ENCODE peak calls at places on chromosomes 3 and 15, in ten cellular contexts. G is AG04450, U is brain microvascular endothelial cell, C is astrocyte, N is A549, E is adrenal gland, Y is body of pancreas, O is heart right ventricle, P is psoas muscle, A is transverse colon. R is an unnamed sample.
A peak's percentile ranks its signal among the peaks of the same experiment; 100 is the strongest.

GRCh38 chr3:194404365-194405140 is 5.5 kb upstream of the GP5 start:
- DNase-seq in G (no peak), O (peak; percentile 48), P (no peak), U (peak; percentile 53), E (peak; percentile 55), C (peak; percentile 9), A (peak; percentile 38), Y (peak; percentile 43), N (no peak), R (peak; percentile 63)

GRCh38 chr15:95259513-95259912 is 1028.2 kb downstream of the MCTP2 start:
- DNase-seq in U (peak; percentile 78), C (peak; percentile 46), P (peak; percentile 31), N (peak; percentile 43), Y (peak; percentile 62), O (peak; percentile 77), E (peak; percentile 71), G (peak; percentile 62), A (peak; percentile 49), R (peak; percentile 89)

GRCh38 chr15:27845535-27846369 is 253.4 kb downstream of the OCA2 start:
- DNase-seq in P (no peak), C (no peak), Y (no peak), E (no peak), A (no peak), G (no peak), N (no peak), U (no peak), O (no peak), R (no peak)

GRCh38 chr3:157120071-157120892 is 39.7 kb downstream of the CCNL1 start:
- DNase-seq in Y (peak; percentile 74), G (no peak), N (no peak), A (peak; percentile 71), P (no peak), O (no peak), C (no peak), U (no peak), E (no peak), R (no peak)

GRCh38 chr15:28903555-28903954 is 17.8 kb downstream of the APBA2 start:
- DNase-seq in G (no peak), U (no peak), Y (no peak), C (no peak), N (no peak), P (no peak), A (no peak), O (no peak), E (no peak), R (no peak)

GRCh38 chr15:40843885-40844542 is at the start of gene SPINT1:
- DNase-seq in A (peak; percentile 82), O (no peak), E (no peak), Y (peak; percentile 73), U (no peak), C (no peak), N (no peak), P (no peak), G (no peak), R (no peak)

GRCh38 chr3:14849831-14850230 is 31.1 kb downstream of the FGD5 start:
- DNase-seq in C (no peak), U (no peak), G (no peak), O (peak; percentile 38), Y (no peak), E (no peak), P (no peak), A (no peak), N (no peak), R (no peak)

GRCh38 chr15:68228971-68229385 is 550 bp downstream of the CLN6 start:
- DNase-seq in U (no peak), C (no peak), E (no peak), P (no peak), G (no peak), O (no peak), Y (no peak), A (no peak), N (no peak), R (no peak)

GRCh38 chr3:87397210-87397609 is 120.8 kb upstream of the POU1F1 start:
- DNase-seq in O (no peak), E (no peak), N (no peak), C (peak; percentile 58), U (peak; percentile 39), Y (no peak), A (no peak), G (no peak), P (no peak), R (no peak)

DNA sequence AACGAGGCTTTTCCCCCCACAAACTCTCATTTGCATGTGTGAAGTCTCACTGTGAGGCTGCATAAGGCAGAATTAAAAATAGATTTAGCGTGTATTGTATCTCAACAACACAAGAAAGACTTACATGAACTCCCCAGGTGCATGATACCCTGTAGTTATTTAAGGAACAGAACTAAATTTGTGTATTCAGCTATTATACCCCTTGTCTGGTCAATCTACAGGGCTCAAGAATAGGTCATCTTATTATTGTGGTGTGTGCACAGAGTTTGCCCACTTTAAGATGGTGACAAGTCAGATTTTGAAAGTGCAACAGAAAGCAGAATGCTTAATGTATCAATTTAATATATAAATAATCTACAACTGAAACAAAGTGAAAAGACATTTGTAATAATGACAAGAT is 898.0 kb downstream of the EPHA3 start:
- DNase-seq in G (no peak), N (no peak), Y (no peak), E (no peak), A (no peak), U (no peak), C (no peak), P (no peak), O (no peak), R (no peak)
- H3K4me3 ChIP-seq in G (no peak overlapping the region), N (no peak overlapping the region), Y (no peak overlapping the region), E (no peak overlapping the region), A (no peak overlapping the region), U (no peak overlapping the region), C (no peak overlapping the region), P (no peak overlapping the region), O (no peak overlapping the region), R (no peak overlapping the region)

DNA sequence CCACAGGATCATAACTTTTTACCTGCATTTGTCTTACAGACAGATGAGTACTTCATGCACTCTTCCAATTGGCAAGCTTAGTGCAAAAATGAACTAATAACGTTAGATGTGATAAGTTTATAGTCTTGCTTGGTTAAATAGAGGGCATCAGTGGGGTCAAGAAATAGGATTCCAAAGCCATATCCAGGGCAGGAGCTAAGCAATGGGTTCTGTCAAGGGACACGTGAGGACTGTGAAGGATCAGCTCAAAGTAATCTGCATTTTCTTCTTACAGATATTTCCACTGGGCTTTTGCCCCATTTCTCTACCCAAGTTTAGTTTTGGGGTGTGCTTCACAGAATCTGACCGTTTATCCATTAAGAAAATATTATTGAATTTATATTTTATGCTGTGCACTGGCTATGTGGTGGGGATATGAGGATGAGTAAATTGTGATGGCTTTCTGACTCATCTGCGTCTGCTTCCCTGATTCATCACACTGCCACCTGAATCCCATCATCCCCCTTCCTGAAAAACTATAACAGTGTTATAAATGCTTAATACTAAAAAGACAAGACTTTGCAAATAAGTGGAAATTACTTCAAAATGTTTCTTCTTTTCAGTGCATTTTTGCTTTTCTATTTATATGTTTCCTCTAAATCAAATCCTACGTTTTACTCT is 17.5 kb downstream of the PPP2R3A start:
- DNase-seq in P (no peak), E (no peak), N (no peak), A (no peak), U (peak; percentile 48), C (peak; percentile 52), Y (no peak), O (no peak), G (no peak), R (no peak)
- TF ChIP-seq CTCF in P (no peak), E (no peak), N (no peak), A (no peak), U (no peak), C (no peak), Y (no peak), O (no peak), G (no peak), R (no peak)

GRCh38 chr3:119206611-119207511 is 33.5 kb downstream of the UPK1B start:
- DNase-seq in A (no peak), G (no peak), P (no peak), E (no peak), C (no peak), U (no peak), O (no peak), Y (peak; percentile 35), N (peak; percentile 66), R (peak; percentile 8)
- H3K27ac ChIP-seq in A (no peak overlapping the region), G (no peak overlapping the region), P (no peak overlapping the region), E (no peak overlapping the region), C (no peak overlapping the region), U (no peak overlapping the region), O (peak overlapping the region; percentile 9), Y (peak overlapping the region; percentile 54), N (peak overlapping the region; percentile 90), R (peak overlapping the region; percentile 65)

DNA sequence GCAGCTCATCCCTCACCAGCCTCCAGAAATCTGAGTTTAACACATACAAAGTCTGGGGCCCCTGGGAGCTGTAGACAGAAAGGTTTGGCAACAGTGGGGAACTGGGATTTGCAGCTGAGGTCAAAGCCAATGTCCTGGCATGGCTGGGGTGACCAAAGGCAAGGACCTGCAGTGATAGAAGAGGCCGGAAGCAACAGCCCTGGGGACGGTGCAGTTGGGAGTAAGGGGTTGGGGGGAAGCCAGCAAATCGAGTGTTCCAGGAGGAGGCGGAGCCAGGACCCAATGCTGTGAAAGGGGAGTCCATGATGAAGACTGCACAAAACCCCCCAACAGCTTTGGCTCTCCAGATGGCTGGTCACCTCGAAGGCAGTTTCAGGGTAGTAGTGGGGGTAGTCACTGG is 74.1 kb upstream of the SPATA12 start:
- DNase-seq in C (no peak), G (no peak), P (no peak), E (no peak), U (no peak), N (no peak), A (no peak), Y (no peak), O (no peak), R (no peak)
- H3K4me3 ChIP-seq in C (no peak overlapping the region), G (no peak overlapping the region), P (no peak overlapping the region), E (no peak overlapping the region), U (no peak overlapping the region), N (no peak overlapping the region), A (no peak overlapping the region), Y (no peak overlapping the region), O (no peak overlapping the region), R (no peak overlapping the region)

GRCh38 chr3:16240229-16241023 is 24.3 kb downstream of the DPH3 start:
- DNase-seq in G (no peak), N (peak; percentile 71), P (no peak), O (no peak), A (no peak), U (peak; percentile 46), C (peak; percentile 46), Y (no peak), E (peak; percentile 67), R (no peak)
- TF ChIP-seq CTCF in G (no peak), N (no peak), P (no peak), O (no peak), A (no peak), U (no peak), C (no peak), Y (no peak), E (no peak), R (no peak)

DNA sequence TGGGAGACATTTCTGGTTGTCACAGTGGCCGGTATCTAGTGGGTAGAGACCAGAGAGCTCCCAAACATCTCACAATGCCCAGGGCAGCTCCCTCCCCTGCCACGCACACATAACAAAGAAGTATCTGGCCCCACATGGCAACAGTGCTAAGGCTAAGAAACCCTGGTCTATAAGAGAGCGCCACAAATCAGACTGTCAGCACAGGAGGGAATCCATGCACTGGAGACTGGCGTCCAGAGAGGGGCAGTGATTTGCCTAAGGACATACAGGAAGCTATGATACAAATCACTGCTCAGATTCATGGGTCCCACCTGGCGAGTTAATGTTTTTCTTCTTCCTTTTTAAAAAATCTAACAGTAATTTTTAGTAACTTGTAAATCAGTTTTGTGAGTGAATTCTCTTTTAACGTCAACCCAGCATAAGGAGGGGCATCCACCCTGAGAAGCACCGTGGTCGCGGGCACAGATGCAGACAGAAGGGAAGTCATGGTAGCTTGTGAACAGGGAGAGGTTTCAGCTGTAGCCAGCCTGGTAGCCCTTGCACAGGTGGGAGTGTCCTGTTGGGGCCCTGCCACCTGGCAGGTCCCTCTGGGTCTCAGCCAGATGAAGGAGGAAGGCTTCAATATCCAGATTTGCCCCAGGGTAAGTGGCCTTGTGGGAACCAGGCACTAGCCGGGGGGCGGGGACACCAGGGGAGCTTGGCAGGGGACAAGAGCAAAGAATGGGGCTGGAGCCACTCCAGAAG is 8.7 kb downstream of the ISG20 start:
- DNase-seq in E (no peak), Y (peak; percentile 83), U (no peak), P (no peak), A (peak; percentile 50), G (no peak), O (no peak), N (no peak), C (no peak), R (no peak)
- H3K27ac ChIP-seq in E (no peak overlapping the region), Y (peak overlapping the region; percentile 41), U (no peak overlapping the region), P (no peak overlapping the region), A (no peak overlapping the region), G (no peak overlapping the region), O (no peak overlapping the region), N (no peak overlapping the region), C (no peak overlapping the region), R (no peak overlapping the region)

R was measured in cardiac muscle cell.